ENCODE peak calls at places on chromosomes 7 and 10, in four cellular contexts. R is mammary epithelial cell, I is left ventricle myocardium inferior, H is SK-N-SH. Q is an unnamed sample. For H3K4me1, the result is how much of the 10 kb centered on the place peaks cover.

GRCh38 chr7:47606176-47606575 is 24.3 kb upstream of the TNS3 start:
- DNase-seq in H (no peak), R (no peak), I (no peak), Q (no peak)

GRCh38 chr7:111633878-111634277 is 71.6 kb upstream of the IMMP2L start:
- DNase-seq in I (no peak), H (no peak), R (no peak), Q (no peak)

GRCh38 chr7:150974468-150975391 is 3.4 kb downstream of the KCNH2 start:
- DNase-seq in I (peak), H (peak), R (no peak), Q (no peak)

GRCh38 chr10:114337510-114338462 is 66.5 kb downstream of the AFAP1L2 start:
- DNase-seq in I (no peak), H (no peak), R (no peak), Q (no peak)

GRCh38 chr7:127586346-127586745 is 950 bp upstream of the GCC1 start:
- DNase-seq in I (no peak), R (no peak), H (no peak), Q (no peak)

GRCh38 chr7:116271161-116271979 is 61.0 kb downstream of the TES start:
- DNase-seq in I (no peak), H (no peak), R (no peak), Q (no peak)

GRCh38 chr7:29202651-29203069 is 8.1 kb downstream of the CHN2 start:
- DNase-seq in H (no peak), I (no peak), R (no peak), Q (peak)

GRCh38 chr10:122248356-122249302 is 22.5 kb upstream of the BTBD16 start:
- DNase-seq in I (no peak), R (no peak), H (no peak), Q (no peak)

GRCh38 chr7:45984386-45985295 is 63.6 kb upstream of the IGFBP3 start:
- DNase-seq in I (no peak), H (no peak), R (no peak), Q (no peak)

GRCh38 chr7:29848941-29849340 is 42.6 kb downstream of the WIPF3 start:
- DNase-seq in R (no peak), H (no peak), I (no peak), Q (no peak)

GRCh38 chr7:113331155-113331898 is 213.0 kb upstream of the SMIM30 start:
- DNase-seq in I (peak), R (no peak), H (no peak), Q (no peak)

GRCh38 chr7:49001610-49002033 is 77.3 kb downstream of the CDC14C start:
- DNase-seq in R (peak), I (no peak), H (peak), Q (no peak)

GRCh38 chr10:20984632-20985031 is 87.5 kb upstream of the NEBL start:
- DNase-seq in I (no peak), H (no peak), R (no peak), Q (no peak)

GRCh38 chr7:17103170-17103569 is 195.3 kb upstream of the AHR start:
- DNase-seq in H (no peak), R (no peak), I (no peak), Q (no peak)

GRCh38 chr10:124429576-124429975 is 10.9 kb upstream of the OAT start:
- DNase-seq in R (no peak), I (no peak), H (no peak), Q (no peak)

GRCh38 chr7:81926154-81926553 is 156.3 kb upstream of the HGF start:
- DNase-seq in H (no peak), R (no peak), I (no peak), Q (no peak)

GRCh38 chr10:71748671-71749191 is 24.6 kb downstream of the VSIR start:
- DNase-seq in I (peak), H (peak), R (no peak), Q (peak)

GRCh38 chr7:1156782-1157535 is 3.0 kb downstream of the ZFAND2A start:
- DNase-seq in H (no peak), I (no peak), R (no peak), Q (no peak)

GRCh38 chr10:29470355-29470705 is 164.4 kb downstream of the SVIL start:
- DNase-seq in H (peak), R (no peak), I (peak), Q (peak)

GRCh38 chr7:159144756-159145543 is at the start of gene VIPR2:
- DNase-seq in H (peak), R (no peak), I (peak), Q (peak)

GRCh38 chr7:568031-568680 is 48.5 kb upstream of the PDGFA start:
- DNase-seq in R (no peak), I (no peak), H (no peak), Q (no peak)

GRCh38 chr10:89029785-89030437 is 39.3 kb downstream of the FAS start:
- DNase-seq in R (peak), H (peak), I (peak), Q (peak)

GRCh38 chr10:60517805-60518204 is 128.1 kb upstream of the ANK3 start:
- DNase-seq in I (no peak), R (no peak), H (no peak), Q (no peak)

GRCh38 chr7:98303906-98304305 is 22.4 kb downstream of the BRI3 start:
- DNase-seq in I (no peak), R (no peak), H (no peak), Q (no peak)

GRCh38 chr7:142883145-142883544 is 2.4 kb downstream of the TRPV6 start:
- DNase-seq in I (no peak), R (no peak), H (no peak), Q (no peak)

GRCh38 chr7:108802639-108803038 is 233.0 kb downstream of the DNAJB9 start:
- DNase-seq in R (no peak), I (no peak), H (no peak), Q (no peak)

GRCh38 chr7:108809356-108809755 is 239.7 kb downstream of the DNAJB9 start:
- DNase-seq in H (no peak), R (no peak), I (no peak), Q (no peak)

GRCh38 chr7:108808556-108808955 is 238.9 kb downstream of the DNAJB9 start:
- DNase-seq in R (no peak), I (no peak), H (no peak), Q (no peak)

DNA sequence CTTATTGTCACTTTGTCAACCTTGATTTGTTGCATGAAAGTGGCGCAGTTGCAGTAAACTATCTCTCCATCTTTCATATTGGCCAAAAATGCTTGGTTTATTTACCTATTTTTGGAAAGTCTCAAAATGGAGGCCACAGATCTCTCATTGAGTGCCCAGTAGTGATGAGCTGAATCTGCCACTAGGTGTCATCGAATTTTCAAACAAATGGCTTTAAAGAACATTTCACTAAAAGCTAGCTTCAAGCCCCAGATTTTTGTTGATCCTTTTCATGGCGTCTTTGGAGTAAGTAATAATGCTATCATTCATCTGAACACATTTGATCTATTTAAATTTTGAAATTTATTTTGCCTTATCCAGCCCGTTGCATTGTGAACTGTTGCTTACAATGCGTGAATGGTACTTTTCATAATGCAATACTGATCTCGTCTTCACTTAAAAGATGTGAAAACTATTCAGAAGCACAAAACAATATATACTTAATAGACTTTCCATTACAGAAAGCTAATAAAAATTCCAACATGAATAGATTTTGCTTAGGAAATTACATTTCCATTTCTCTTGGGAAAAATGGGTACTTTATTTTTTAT is 236.2 kb downstream of the DNAJB9 start:
- DNase-seq in I (no peak), H (peak), R (peak), Q (no peak)
- TF ChIP-seq CTCF in I (peak), H (peak), R (peak), Q (peak)

GRCh38 chr10:63204667-63205391 is 71.7 kb downstream of the NRBF2 start:
- DNase-seq in R (no peak), H (no peak), I (no peak), Q (no peak)

GRCh38 chr10:63199716-63200115 is 66.6 kb downstream of the NRBF2 start:
- DNase-seq in I (no peak), H (no peak), R (no peak), Q (no peak)

GRCh38 chr10:63197304-63198092 is 64.4 kb downstream of the NRBF2 start:
- DNase-seq in R (no peak), H (no peak), I (no peak), Q (no peak)

GRCh38 chr10:63200416-63200815 is 67.3 kb downstream of the NRBF2 start:
- DNase-seq in H (no peak), I (no peak), R (no peak), Q (no peak)

GRCh38 chr10:63201118-63201517 is 68.0 kb downstream of the NRBF2 start:
- DNase-seq in R (no peak), I (no peak), H (no peak), Q (no peak)
- H3K4me3 ChIP-seq in R (no peak), I (no peak), H (no peak), Q (no peak)

GRCh38 chr10:132044803-132045202 is 20.9 kb upstream of the JAKMIP3 start:
- DNase-seq in R (no peak), H (no peak), I (no peak), Q (no peak)
- H3K4me1 ChIP-seq in R (under half), H (under half), I (under half), Q (under half)

GRCh38 chr7:106223156-106223555 is 61.6 kb downstream of the NAMPT start:
- DNase-seq in R (no peak), I (no peak), H (no peak), Q (no peak)

GRCh38 chr7:106224797-106225196 is 60.0 kb downstream of the NAMPT start:
- DNase-seq in R (no peak), I (no peak), H (no peak), Q (no peak)

GRCh38 chr7:106220307-106220706 is 64.5 kb downstream of the NAMPT start:
- DNase-seq in H (no peak), R (no peak), I (no peak), Q (no peak)

GRCh38 chr7:106222545-106222944 is 62.2 kb downstream of the NAMPT start:
- DNase-seq in R (no peak), I (no peak), H (no peak), Q (no peak)

GRCh38 chr7:106225856-106226255 is 58.9 kb downstream of the NAMPT start:
- DNase-seq in I (no peak), R (no peak), H (no peak), Q (no peak)
- TF ChIP-seq CTCF in I (no peak), R (no peak), H (no peak), Q (no peak)

GRCh38 chr10:44973323-44974081 is 5.1 kb downstream of the DEPP1 start:
- DNase-seq in R (no peak), H (no peak), I (no peak), Q (no peak)
- H3K4me3 ChIP-seq in R (no peak), H (no peak), I (peak), Q (peak)

DNA sequence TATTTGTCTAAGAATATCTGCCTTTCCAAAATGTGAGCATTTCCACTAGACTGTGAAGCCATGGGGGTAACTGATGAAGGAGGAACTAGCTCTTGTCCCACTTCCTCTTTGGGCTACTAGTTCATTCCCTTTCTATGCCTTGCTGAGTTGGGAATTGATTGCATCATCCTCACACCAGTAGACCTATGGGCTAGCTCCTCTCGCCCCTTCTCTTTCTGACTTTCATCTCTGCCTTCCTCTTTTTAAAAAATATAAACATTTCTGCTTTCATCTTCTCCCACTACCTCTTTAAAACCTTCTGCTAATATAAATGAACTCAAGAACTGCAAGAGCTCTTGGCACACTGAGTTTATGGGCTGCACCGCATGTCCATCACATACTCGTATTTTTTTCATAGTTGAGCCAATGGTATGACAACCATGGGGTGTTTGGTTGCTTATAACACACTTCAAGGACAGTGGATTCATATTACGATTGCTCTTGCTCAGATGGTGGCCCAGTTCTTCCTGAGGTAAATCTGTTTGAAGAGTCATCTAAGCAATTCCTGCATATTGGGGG is 182.0 kb downstream of the REEP3 start:
- DNase-seq in R (no peak), I (no peak), H (no peak), Q (no peak)
- H3K4me1 ChIP-seq in R (under half), I (half or more), H (half or more), Q (under half)

DNA sequence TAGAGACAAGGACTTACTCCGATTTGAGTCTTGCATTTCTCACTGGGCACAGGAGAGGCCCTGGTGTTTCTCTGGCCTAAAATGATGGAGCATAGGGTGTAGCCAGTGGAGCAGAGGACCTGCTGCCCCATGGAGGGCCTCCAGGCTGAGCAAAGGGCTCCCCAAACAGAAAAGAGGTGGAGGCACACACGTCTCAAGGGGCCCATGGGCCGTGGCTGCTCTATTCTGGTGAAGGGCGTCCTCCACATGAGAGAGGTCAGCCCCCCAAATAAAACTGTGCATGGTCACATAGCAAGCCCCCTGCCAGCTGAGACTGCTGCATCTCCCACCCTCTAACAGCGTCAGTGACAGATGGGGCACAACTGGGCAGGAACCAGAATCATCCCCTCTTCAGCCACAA is 41.4 kb downstream of the MYO1G start:
- DNase-seq in R (no peak), I (no peak), H (no peak), Q (no peak)
- TF ChIP-seq CTCF in R (no peak), I (no peak), H (no peak), Q (no peak)

GRCh38 chr10:1109795-1110673 is 53.8 kb downstream of the WDR37 start:
- DNase-seq in H (peak), I (peak), R (peak), Q (no peak)

GRCh38 chr10:1110674-1111119 is 54.5 kb downstream of the WDR37 start:
- DNase-seq in R (no peak), H (no peak), I (no peak), Q (no peak)

GRCh38 chr10:1104971-1105370 is 48.8 kb downstream of the WDR37 start:
- DNase-seq in R (no peak), H (no peak), I (no peak), Q (no peak)

GRCh38 chr10:1107004-1107403 is 50.8 kb downstream of the WDR37 start:
- DNase-seq in H (no peak), R (no peak), I (no peak), Q (no peak)

DNA sequence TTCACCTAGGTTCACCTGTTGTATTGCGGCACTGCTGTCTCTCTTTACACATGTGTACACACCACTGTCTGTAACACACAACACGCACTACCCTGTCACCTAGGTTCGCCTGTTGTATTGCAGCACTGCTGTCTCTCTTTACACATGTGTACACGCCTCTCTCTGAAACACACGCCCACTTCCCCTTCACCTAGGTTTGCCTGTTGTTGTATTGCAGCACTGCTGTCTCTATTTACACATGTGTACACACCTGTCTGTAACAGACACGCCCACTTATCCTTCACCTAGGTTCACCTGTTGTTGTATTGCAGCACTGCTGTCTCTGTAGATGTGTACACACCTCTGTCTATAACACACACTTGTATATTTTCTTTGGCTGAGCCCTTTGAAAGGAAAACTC is 51.5 kb downstream of the WDR37 start:
- DNase-seq in R (no peak), H (no peak), I (no peak), Q (no peak)
- H3K4me3 ChIP-seq in R (no peak), H (no peak), I (no peak), Q (no peak)

DNA sequence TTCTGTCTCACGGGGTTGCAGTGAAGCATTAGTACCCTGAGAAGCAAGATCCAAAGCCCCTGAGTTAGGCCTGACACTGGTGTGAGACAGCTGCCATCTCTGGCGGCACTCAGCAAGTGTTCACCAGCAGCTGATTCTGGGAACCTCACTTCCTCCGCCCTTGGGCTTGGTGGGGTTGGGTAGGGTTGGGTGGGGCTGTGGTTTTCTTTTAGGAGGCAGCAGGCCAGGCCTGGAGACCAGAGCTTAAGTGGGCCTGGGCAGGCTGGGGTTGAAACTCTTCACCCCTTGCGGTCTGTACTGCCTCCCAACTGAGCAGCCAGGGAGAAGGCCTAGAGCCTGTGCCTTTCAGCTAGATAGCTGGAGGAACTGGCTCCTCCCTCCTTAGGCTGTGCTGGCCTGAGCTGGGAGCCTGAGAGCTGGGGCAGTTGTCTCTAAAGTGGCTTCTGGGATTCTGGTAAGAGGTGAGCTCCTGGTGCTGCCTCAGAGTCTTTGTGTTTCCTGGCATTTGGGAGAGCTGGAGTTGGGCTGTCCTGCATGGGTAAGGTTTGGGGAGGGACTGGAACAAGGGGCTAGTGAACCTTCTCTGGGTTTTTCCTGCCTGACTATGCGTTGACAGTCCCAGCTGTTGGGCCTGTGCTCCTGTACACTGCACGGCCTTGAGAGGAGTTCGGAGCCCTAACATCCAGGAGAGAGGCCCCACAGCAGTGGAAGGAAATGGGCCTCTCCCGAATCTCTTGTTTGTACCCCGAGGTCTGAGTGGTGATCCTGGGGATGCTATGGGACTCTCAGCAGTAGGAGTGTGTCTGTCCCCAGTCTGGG is 5.1 kb downstream of the TSPAN14 start:
- DNase-seq in H (peak), R (peak), I (peak), Q (peak)
- H3K4me1 ChIP-seq in H (half or more), R (half or more), I (half or more), Q (half or more)

GRCh38 chr10:74991435-74991834 is 120.0 kb upstream of the SAMD8 start:
- DNase-seq in R (peak), I (no peak), H (peak), Q (no peak)
- TF ChIP-seq CTCF in R (peak), I (peak), H (peak), Q (no peak)